ENCODE peak calls at places on chromosomes 5 and 9, in nine cellular contexts. O is anterior cingulate cortex; E is Calu3; M is nucleus accumbens; H is iPS DF 19.7; Y is stimulated activated CD4-positive, alpha-beta T cell treated with anti-CD3 and anti-CD28 coated beads, Interleukin-12 subunit alpha, Interleukin-12 subunit beta, amount 100 ng/mL, for 4 hours; U is pons; J is NCI-H1105 treated with DMSO at 0.1 percent for 48 hours; F is M059J. V is an unnamed sample.

GRCh38 chr5:1864896-1865440 is 17.8 kb downstream of the IRX4 start:
- DNase-seq in O (no peak), E (no peak), M (no peak), H (no peak), Y (no peak), U (no peak), J (no peak), F (no peak), V (no peak)

GRCh38 chr9:36141288-36141687 is 4.8 kb downstream of the GLIPR2 start:
- DNase-seq in O (no peak), E (no peak), M (no peak), H (no peak), Y (no peak), U (no peak), J (no peak), F (peak), V (no peak)

GRCh38 chr5:36897616-36898015 is 21.0 kb downstream of the NIPBL start:
- DNase-seq in O (no peak), E (no peak), M (no peak), H (no peak), Y (no peak), U (no peak), J (no peak), F (peak), V (no peak)

GRCh38 chr9:126488310-126488709 is 125.4 kb upstream of the LMX1B start:
- DNase-seq in O (no peak), E (no peak), M (no peak), H (no peak), Y (no peak), U (no peak), J (no peak), F (no peak), V (no peak)

GRCh38 chr5:97846646-97847045 is 663.6 kb upstream of the RIOK2 start:
- DNase-seq in O (no peak), E (no peak), M (no peak), H (no peak), Y (no peak), U (no peak), J (no peak), F (peak), V (no peak)

GRCh38 chr9:123329329-123329955 is 26.6 kb upstream of the CRB2 start:
- DNase-seq in O (peak), E (peak), M (no peak), H (no peak), Y (no peak), U (peak), J (no peak), F (peak), V (no peak)

GRCh38 chr9:131496844-131497425 is 5.8 kb upstream of the POMT1 start:
- DNase-seq in O (no peak), E (no peak), M (no peak), H (no peak), Y (no peak), U (no peak), J (no peak), F (no peak), V (no peak)

GRCh38 chr5:45694255-45694834 is 1.8 kb downstream of the HCN1 start:
- DNase-seq in O (no peak), E (no peak), M (no peak), H (no peak), Y (no peak), U (peak), J (no peak), F (peak), V (no peak)

GRCh38 chr5:172502410-172502809 is 48.1 kb upstream of the SH3PXD2B start:
- DNase-seq in O (no peak), E (no peak), M (no peak), H (no peak), Y (no peak), U (no peak), J (no peak), F (no peak), V (no peak)

GRCh38 chr9:95379630-95380029 is 62.1 kb upstream of the FANCC start:
- DNase-seq in O (no peak), E (no peak), M (no peak), H (no peak), Y (no peak), U (no peak), J (no peak), F (peak), V (no peak)

GRCh38 chr5:11319851-11320580 is 559.0 kb upstream of the DAP start:
- DNase-seq in O (no peak), E (peak), M (no peak), H (no peak), Y (no peak), U (no peak), J (no peak), F (peak), V (no peak)

GRCh38 chr5:133285583-133286021 is 233.8 kb downstream of the HSPA4 start:
- DNase-seq in O (no peak), E (peak), M (no peak), H (no peak), Y (no peak), U (no peak), J (no peak), F (peak), V (no peak)

GRCh38 chr5:54195701-54196100 is 114.7 kb downstream of the ARL15 start:
- DNase-seq in O (no peak), E (no peak), M (no peak), H (no peak), Y (no peak), U (no peak), J (no peak), F (no peak), V (no peak)

GRCh38 chr9:130459941-130460340 is 15.2 kb downstream of the ASS1 start:
- DNase-seq in O (no peak), E (no peak), M (no peak), H (no peak), Y (no peak), U (peak), J (no peak), F (no peak), V (no peak)

GRCh38 chr9:88533951-88534455 is 975 bp upstream of the NXNL2 start:
- DNase-seq in O (no peak), E (peak), M (no peak), H (no peak), Y (no peak), U (no peak), J (no peak), F (no peak), V (no peak)

GRCh38 chr5:112419596-112420110 is 576 bp upstream of the EPB41L4A start:
- DNase-seq in O (peak), E (peak), M (no peak), H (no peak), Y (no peak), U (no peak), J (peak), F (peak), V (peak)

GRCh38 chr9:113620377-113621161 is 157.0 kb downstream of the RGS3 start:
- DNase-seq in O (no peak), E (peak), M (no peak), H (peak), Y (no peak), U (no peak), J (peak), F (peak), V (no peak)

GRCh38 chr9:638152-638551 is 203.3 kb upstream of the DMRT1 start:
- DNase-seq in O (no peak), E (no peak), M (no peak), H (no peak), Y (no peak), U (no peak), J (no peak), F (no peak), V (no peak)

GRCh38 chr5:17679597-17680187 is 45.4 kb downstream of the TAF11L14 start:
- DNase-seq in O (no peak), E (no peak), M (no peak), H (no peak), Y (no peak), U (no peak), J (no peak), F (peak), V (no peak)

GRCh38 chr9:72203205-72203803 is 54.1 kb downstream of the GDA start:
- DNase-seq in O (no peak), E (peak), M (no peak), H (peak), Y (no peak), U (peak), J (peak), F (peak), V (no peak)

GRCh38 chr5:135040331-135041144 is 6.5 kb upstream of the PITX1 start:
- DNase-seq in O (no peak), E (no peak), M (no peak), H (no peak), Y (no peak), U (no peak), J (no peak), F (no peak), V (no peak)

GRCh38 chr5:145637396-145637795 is 197.7 kb downstream of the PRELID2 start:
- DNase-seq in O (no peak), E (no peak), M (no peak), H (no peak), Y (no peak), U (no peak), J (no peak), F (peak), V (no peak)

GRCh38 chr5:67094476-67095300 is 101.9 kb downstream of the CD180 start:
- DNase-seq in O (no peak), E (no peak), M (no peak), H (no peak), Y (no peak), U (no peak), J (no peak), F (peak), V (no peak)

GRCh38 chr9:132181796-132182521 is 20.1 kb downstream of the NTNG2 start:
- DNase-seq in O (peak), E (no peak), M (peak), H (no peak), Y (no peak), U (peak), J (peak), F (no peak), V (no peak)

GRCh38 chr5:85656050-85656449 is 961.7 kb upstream of the COX7C start:
- DNase-seq in O (no peak), E (no peak), M (no peak), H (no peak), Y (no peak), U (no peak), J (no peak), F (no peak), V (no peak)

GRCh38 chr5:33611882-33612281 is 171.1 kb downstream of the TARS1 start:
- DNase-seq in O (no peak), E (no peak), M (no peak), H (no peak), Y (no peak), U (no peak), J (no peak), F (peak), V (no peak)

GRCh38 chr9:16139781-16140180 is 586.9 kb downstream of the CCDC171 start:
- DNase-seq in O (no peak), E (no peak), M (no peak), H (no peak), Y (no peak), U (no peak), J (no peak), F (no peak), V (no peak)

GRCh38 chr5:167661605-167662004 is 629.8 kb upstream of the WWC1 start:
- DNase-seq in O (no peak), E (no peak), M (no peak), H (no peak), Y (no peak), U (no peak), J (no peak), F (no peak), V (no peak)

GRCh38 chr5:140481758-140482157 is 65.7 kb upstream of the EIF4EBP3 start:
- DNase-seq in O (no peak), E (no peak), M (no peak), H (no peak), Y (no peak), U (no peak), J (no peak), F (peak), V (no peak)